ENCODE peak calls at places on chromosomes 5 and 9, in four cellular contexts. U, B, X and S are unnamed samples.

GRCh38 chr5:16515532-16515931 is 49.9 kb upstream of the ZNF622 start:
- DNase-seq in U (no peak), B (no peak), X (no peak), S (no peak)

GRCh38 chr9:136404801-136405136 is 4.8 kb upstream of the SNAPC4 start:
- DNase-seq in U (no peak), B (no peak), X (no peak), S (no peak)

GRCh38 chr9:37197158-37198033 is 77.0 kb downstream of the ZCCHC7 start:
- DNase-seq in U (peak; percentile 30), B (no peak), X (no peak), S (no peak)

GRCh38 chr9:124964056-124964455 is 23.2 kb upstream of the GOLGA1 start:
- DNase-seq in U (peak; percentile 58), B (no peak), X (no peak), S (no peak)

GRCh38 chr9:124066783-124067563 is 55.4 kb downstream of the LHX2 start:
- DNase-seq in U (no peak), B (no peak), X (no peak), S (no peak)

GRCh38 chr9:16236326-16236725 is 634.1 kb downstream of the BNC2 start:
- DNase-seq in U (peak; percentile 85), B (no peak), X (no peak), S (no peak)

GRCh38 chr5:116510525-116510924 is 64.1 kb downstream of the SEMA6A start:
- DNase-seq in U (no peak), B (no peak), X (no peak), S (no peak)

GRCh38 chr5:132687995-132688394 is 14.2 kb downstream of the IL4 start:
- DNase-seq in U (no peak), B (no peak), X (no peak), S (peak; percentile 12)

GRCh38 chr5:124841829-124842712 is 95.6 kb upstream of the ZNF608 start:
- DNase-seq in U (peak; percentile 51), B (no peak), X (no peak), S (no peak)

GRCh38 chr5:109053995-109054417 is 306.3 kb downstream of the FER start:
- DNase-seq in U (peak; percentile 35), B (no peak), X (no peak), S (no peak)

GRCh38 chr5:115033861-115034260 is 135.8 kb downstream of the TRIM36 start:
- DNase-seq in U (peak; percentile 22), B (no peak), X (no peak), S (no peak)

GRCh38 chr5:73170522-73170921 is 2.5 kb upstream of the TMEM174 start:
- DNase-seq in U (peak; percentile 31), B (no peak), X (no peak), S (peak; percentile 27)

GRCh38 chr5:139565411-139566305 is 4.5 kb downstream of the UBE2D2 start:
- DNase-seq in U (no peak), B (no peak), X (peak; percentile 11), S (peak; percentile 30)

GRCh38 chr9:15021146-15021545 is 110.9 kb upstream of the FREM1 start:
- DNase-seq in U (no peak), B (no peak), X (no peak), S (no peak)

GRCh38 chr5:78797945-78798731 is 149.6 kb upstream of the LHFPL2 start:
- DNase-seq in U (no peak), B (no peak), X (no peak), S (no peak)

GRCh38 chr9:91820949-91821880 is 128.8 kb downstream of the ROR2 start:
- DNase-seq in U (no peak), B (no peak), X (no peak), S (no peak)

GRCh38 chr5:179265529-179266290 is 79.6 kb downstream of the ADAMTS2 start:
- DNase-seq in U (peak; percentile 99), B (no peak), X (no peak), S (no peak)